ENCODE peak calls at places on chromosome 18, in five cellular contexts. One of them, this sample, is unnamed.

GRCh38 chr18:13232060-13232917 is 13.7 kb downstream of the LDLRAD4 start:
- DNase-seq in HCT116: no peak
- DNase-seq in A549: no peak
- DNase-seq in IMR-90: no peak
- DNase-seq in upper lobe of left lung: no peak
- DNase-seq in this sample: no peak

GRCh38 chr18:44635546-44635945 is 45.1 kb upstream of the SETBP1 start:
- DNase-seq in HCT116: no peak
- DNase-seq in A549: no peak
- DNase-seq in IMR-90: no peak
- DNase-seq in upper lobe of left lung: no peak
- DNase-seq in this sample: no peak

GRCh38 chr18:24875761-24876160 is 415.3 kb downstream of the HRH4 start:
- DNase-seq in HCT116: no peak
- DNase-seq in A549: no peak
- DNase-seq in IMR-90: no peak
- DNase-seq in upper lobe of left lung: no peak
- DNase-seq in this sample: no peak

GRCh38 chr18:25250610-25250859 is 101.4 kb downstream of the ZNF521 start:
- DNase-seq in HCT116: no peak
- DNase-seq in A549: no peak
- DNase-seq in IMR-90: no peak
- DNase-seq in upper lobe of left lung: no peak
- DNase-seq in this sample: no peak

GRCh38 chr18:65620076-65620696 is 130.6 kb upstream of the CDH7 start:
- DNase-seq in HCT116: no peak
- DNase-seq in A549: no peak
- DNase-seq in IMR-90: no peak
- DNase-seq in upper lobe of left lung: no peak
- DNase-seq in this sample: no peak

GRCh38 chr18:24368749-24369148 is 28.9 kb downstream of the OSBPL1A start:
- DNase-seq in HCT116: no peak
- DNase-seq in A549: no peak
- DNase-seq in IMR-90: peak; percentile 20
- DNase-seq in upper lobe of left lung: no peak
- DNase-seq in this sample: no peak

GRCh38 chr18:72867721-72868665 is at the start of gene NETO1:
- DNase-seq in HCT116: no peak
- DNase-seq in A549: no peak
- DNase-seq in IMR-90: no peak
- DNase-seq in upper lobe of left lung: no peak
- DNase-seq in this sample: no peak

GRCh38 chr18:31819106-31819924 is 58.6 kb upstream of the SLC25A52 start:
- DNase-seq in HCT116: peak; percentile 39
- DNase-seq in A549: peak; percentile 44
- DNase-seq in IMR-90: peak; percentile 52
- DNase-seq in upper lobe of left lung: no peak
- DNase-seq in this sample: peak; percentile 69

GRCh38 chr18:43587538-43588153 is 310.4 kb upstream of the SYT4 start:
- DNase-seq in HCT116: no peak
- DNase-seq in A549: peak; percentile 17
- DNase-seq in IMR-90: peak; percentile 41
- DNase-seq in upper lobe of left lung: no peak
- DNase-seq in this sample: peak; percentile 60

GRCh38 chr18:75223687-75224347 is 13.2 kb downstream of the TSHZ1 start:
- DNase-seq in HCT116: no peak
- DNase-seq in A549: no peak
- DNase-seq in IMR-90: peak; percentile 6
- DNase-seq in upper lobe of left lung: no peak
- DNase-seq in this sample: no peak

GRCh38 chr18:10771053-10771709 is 245.4 kb downstream of the NAPG start:
- DNase-seq in HCT116: no peak
- DNase-seq in A549: no peak
- DNase-seq in IMR-90: peak; percentile 67
- DNase-seq in upper lobe of left lung: no peak
- DNase-seq in this sample: no peak

GRCh38 chr18:64713284-64713683 is 564.4 kb upstream of the LINC00305 start:
- DNase-seq in HCT116: no peak
- DNase-seq in A549: no peak
- DNase-seq in IMR-90: no peak
- DNase-seq in upper lobe of left lung: no peak
- DNase-seq in this sample: no peak

GRCh38 chr18:72895548-72895947 is 27.8 kb upstream of the NETO1 start:
- DNase-seq in HCT116: no peak
- DNase-seq in A549: no peak
- DNase-seq in IMR-90: no peak
- DNase-seq in upper lobe of left lung: no peak
- DNase-seq in this sample: no peak

GRCh38 chr18:50311573-50312106 is 24.1 kb upstream of the CXXC1 start:
- DNase-seq in HCT116: no peak
- DNase-seq in A549: no peak
- DNase-seq in IMR-90: no peak
- DNase-seq in upper lobe of left lung: no peak
- DNase-seq in this sample: no peak
- H3K4me3 ChIP-seq in HCT116: no peak overlapping the region
- H3K4me3 ChIP-seq in A549: no peak overlapping the region
- H3K4me3 ChIP-seq in IMR-90: no peak overlapping the region
- H3K4me3 ChIP-seq in upper lobe of left lung: no peak overlapping the region
- H3K4me3 ChIP-seq in this sample: no peak overlapping the region

GRCh38 chr18:5710676-5711075 is 166.9 kb upstream of the EPB41L3 start:
- DNase-seq in HCT116: no peak
- DNase-seq in A549: no peak
- DNase-seq in IMR-90: no peak
- DNase-seq in upper lobe of left lung: no peak
- DNase-seq in this sample: no peak

GRCh38 chr18:5705393-5705792 is 161.6 kb upstream of the EPB41L3 start:
- DNase-seq in HCT116: no peak
- DNase-seq in A549: no peak
- DNase-seq in IMR-90: no peak
- DNase-seq in upper lobe of left lung: no peak
- DNase-seq in this sample: no peak

GRCh38 chr18:5709476-5710095 is 165.8 kb upstream of the EPB41L3 start:
- DNase-seq in HCT116: no peak
- DNase-seq in A549: no peak
- DNase-seq in IMR-90: no peak
- DNase-seq in upper lobe of left lung: no peak
- DNase-seq in this sample: no peak

GRCh38 chr18:5707586-5707985 is 163.8 kb upstream of the EPB41L3 start:
- DNase-seq in HCT116: no peak
- DNase-seq in A549: no peak
- DNase-seq in IMR-90: no peak
- DNase-seq in upper lobe of left lung: no peak
- DNase-seq in this sample: no peak

GRCh38 chr18:5710235-5710634 is 166.4 kb upstream of the EPB41L3 start:
- DNase-seq in HCT116: no peak
- DNase-seq in A549: no peak
- DNase-seq in IMR-90: no peak
- DNase-seq in upper lobe of left lung: no peak
- DNase-seq in this sample: no peak
- TF ChIP-seq CTCF in HCT116: no peak
- TF ChIP-seq CTCF in A549: no peak
- TF ChIP-seq CTCF in IMR-90: no peak
- TF ChIP-seq CTCF in upper lobe of left lung: no peak
- TF ChIP-seq CTCF in this sample: no peak

DNA sequence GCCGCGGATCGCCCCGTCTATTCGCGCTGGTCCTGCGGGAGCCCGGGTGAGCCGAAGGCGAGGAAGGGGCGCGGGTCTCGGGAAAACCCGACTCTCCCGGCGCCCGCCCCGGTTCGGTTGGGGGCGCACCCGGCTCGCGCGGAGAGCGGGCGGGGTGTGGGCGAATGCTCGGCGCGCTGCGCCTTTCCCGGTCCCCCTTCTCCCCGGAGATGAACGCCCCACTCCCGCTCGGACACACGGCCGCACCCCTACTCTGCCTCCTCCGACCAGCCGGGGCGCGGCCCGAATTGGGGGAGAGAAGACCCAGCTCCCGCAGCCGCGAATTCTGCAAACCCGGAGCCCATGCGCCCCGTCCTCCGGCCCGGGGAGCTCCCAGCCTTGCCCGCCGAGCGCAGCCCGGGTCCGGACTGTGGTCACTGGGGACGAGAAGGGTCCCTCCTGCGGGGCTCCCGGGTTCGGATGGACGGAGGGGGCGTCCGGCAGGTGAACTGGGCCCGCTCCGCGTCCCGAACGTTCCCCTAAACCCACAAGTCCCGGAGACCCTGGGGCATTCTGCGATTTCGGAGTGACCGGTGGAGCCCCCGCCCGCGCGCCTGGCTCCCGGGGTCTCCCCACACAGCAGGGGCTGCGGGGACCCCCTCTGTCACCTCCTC is 734 bp downstream of the KCNG2 start:
- DNase-seq in HCT116: no peak
- DNase-seq in A549: no peak
- DNase-seq in IMR-90: no peak
- DNase-seq in upper lobe of left lung: no peak
- DNase-seq in this sample: no peak
- H3K4me3 ChIP-seq in HCT116: no peak overlapping the region
- H3K4me3 ChIP-seq in A549: peak overlapping the region; percentile 35
- H3K4me3 ChIP-seq in IMR-90: peak overlapping the region; percentile 42
- H3K4me3 ChIP-seq in upper lobe of left lung: peak overlapping the region; percentile 35
- H3K4me3 ChIP-seq in this sample: no peak overlapping the region

DNA sequence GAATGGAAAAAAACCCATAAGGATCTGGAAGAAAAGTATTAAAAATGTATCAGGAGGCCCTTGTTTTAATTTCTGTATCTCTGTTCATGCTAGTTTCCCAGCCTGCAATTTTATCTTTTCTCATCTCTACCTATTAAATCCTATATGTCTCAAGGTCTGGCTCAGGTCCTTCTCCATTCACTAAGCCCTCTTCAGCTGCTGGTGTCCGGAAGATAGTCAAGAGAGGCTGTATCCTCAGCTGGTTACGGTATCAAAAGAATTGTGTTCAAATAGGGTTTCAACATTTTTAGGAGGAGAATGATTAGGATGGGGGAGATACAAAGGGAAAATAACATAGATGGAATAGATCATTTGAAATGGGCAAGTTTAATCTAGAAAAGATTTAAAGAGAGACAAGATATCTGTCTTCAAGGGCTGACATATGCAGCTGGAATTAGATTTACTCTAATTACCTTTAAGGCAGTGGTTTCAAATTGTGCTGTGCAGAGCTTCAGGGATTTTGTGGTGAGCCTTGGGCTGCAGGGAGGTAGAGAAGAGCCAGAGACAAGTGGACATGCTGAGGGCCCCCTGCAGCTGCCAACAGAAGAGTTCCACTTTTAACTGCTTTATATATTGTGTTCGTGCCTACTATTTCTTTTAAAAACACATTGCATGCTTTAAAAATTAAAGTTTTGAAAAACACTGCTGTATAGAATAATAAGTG is 24.1 kb downstream of the GREB1L start:
- DNase-seq in HCT116: no peak
- DNase-seq in A549: no peak
- DNase-seq in IMR-90: no peak
- DNase-seq in upper lobe of left lung: no peak
- DNase-seq in this sample: no peak
- TF ChIP-seq CTCF in HCT116: no peak
- TF ChIP-seq CTCF in A549: no peak
- TF ChIP-seq CTCF in IMR-90: no peak
- TF ChIP-seq CTCF in upper lobe of left lung: no peak
- TF ChIP-seq CTCF in this sample: no peak

GRCh38 chr18:9619990-9620389 is 5.6 kb upstream of the PPP4R1 start:
- DNase-seq in HCT116: no peak
- DNase-seq in A549: no peak
- DNase-seq in IMR-90: peak; percentile 36
- DNase-seq in upper lobe of left lung: peak; percentile 52
- DNase-seq in this sample: peak; percentile 58
- H3K4me3 ChIP-seq in HCT116: no peak overlapping the region
- H3K4me3 ChIP-seq in A549: no peak overlapping the region
- H3K4me3 ChIP-seq in IMR-90: no peak overlapping the region
- H3K4me3 ChIP-seq in upper lobe of left lung: no peak overlapping the region
- H3K4me3 ChIP-seq in this sample: no peak overlapping the region